ENCODE peak calls at places on chromosomes 2 and 18, in six cellular contexts. D is H54; G is stimulated activated CD4-positive, alpha-beta T cell treated with anti-CD3 and anti-CD28 coated beads, TNF-alpha, amount 100 ng/mL, for 4 hours; J is nephron progenitor cell; S is astrocyte; R is ascending aorta. X is an unnamed sample.

GRCh38 chr2:65186872-65187851 is 40.5 kb upstream of the ACTR2 start:
- DNase-seq in D (peak), G (peak), J (peak), S (peak), R (peak), X (peak)

GRCh38 chr2:16021611-16022363 is 81.4 kb downstream of the MYCN start:
- DNase-seq in D (no peak), G (no peak), J (no peak), S (no peak), R (no peak), X (no peak)

GRCh38 chr2:176105727-176106635 is 1.1 kb upstream of the HOXD11 start:
- DNase-seq in D (no peak), G (no peak), J (no peak), S (no peak), R (no peak), X (no peak)

GRCh38 chr18:77329651-77330050 is 80.0 kb downstream of the GALR1 start:
- DNase-seq in D (no peak), G (no peak), J (no peak), S (no peak), R (no peak), X (no peak)

GRCh38 chr18:62325806-62326645 is 916 bp downstream of the TNFRSF11A start:
- DNase-seq in D (no peak), G (no peak), J (peak), S (peak), R (no peak), X (peak)

GRCh38 chr2:200810252-200810650 is 1.5 kb upstream of the BZW1 start:
- DNase-seq in D (no peak), G (no peak), J (no peak), S (peak), R (no peak), X (peak)

GRCh38 chr2:113178891-113179290 is 5.1 kb downstream of the PSD4 start:
- DNase-seq in D (no peak), G (no peak), J (no peak), S (no peak), R (no peak), X (no peak)

GRCh38 chr2:56047136-56047535 is 123.6 kb upstream of the EFEMP1 start:
- DNase-seq in D (no peak), G (no peak), J (no peak), S (no peak), R (no peak), X (no peak)

GRCh38 chr2:218228366-218229092 is 11.5 kb downstream of the ARPC2 start:
- DNase-seq in D (no peak), G (no peak), J (no peak), S (no peak), R (no peak), X (peak)

GRCh38 chr2:13413989-13414388 is 697.3 kb downstream of the TRIB2 start:
- DNase-seq in D (no peak), G (no peak), J (no peak), S (no peak), R (no peak), X (no peak)

GRCh38 chr18:39406941-39407340 is 1841.3 kb upstream of the CELF4 start:
- DNase-seq in D (no peak), G (no peak), J (no peak), S (no peak), R (no peak), X (no peak)

GRCh38 chr2:144643537-144644336 is 123.8 kb upstream of the ZEB2 start:
- DNase-seq in D (no peak), G (no peak), J (no peak), S (no peak), R (no peak), X (no peak)

GRCh38 chr2:65922794-65923193 is 490.4 kb upstream of the SPRED2 start:
- DNase-seq in D (no peak), G (no peak), J (no peak), S (no peak), R (no peak), X (no peak)

GRCh38 chr2:188410504-188411235 is 119.0 kb downstream of the GULP1 start:
- DNase-seq in D (no peak), G (no peak), J (no peak), S (peak), R (no peak), X (peak)

GRCh38 chr2:155054712-155055111 is 356.2 kb downstream of the KCNJ3 start:
- DNase-seq in D (no peak), G (no peak), J (no peak), S (no peak), R (no peak), X (no peak)

GRCh38 chr18:54684786-54685185 is 93.7 kb downstream of the DYNAP start:
- DNase-seq in D (peak), G (no peak), J (peak), S (peak), R (no peak), X (no peak)

GRCh38 chr18:57437782-57438668 is 2.9 kb downstream of the ONECUT2 start:
- DNase-seq in D (no peak), G (no peak), J (peak), S (peak), R (no peak), X (peak)

GRCh38 chr2:200308421-200309295 is 2.2 kb downstream of the SPATS2L start:
- DNase-seq in D (no peak), G (no peak), J (no peak), S (peak), R (no peak), X (peak)

GRCh38 chr2:204933735-204934361 is 388.6 kb downstream of the PARD3B start:
- DNase-seq in D (no peak), G (no peak), J (no peak), S (no peak), R (no peak), X (no peak)

GRCh38 chr2:18721038-18721922 is 131.9 kb upstream of the NT5C1B start:
- DNase-seq in D (no peak), G (no peak), J (no peak), S (no peak), R (no peak), X (peak)

GRCh38 chr2:122368576-122369243 is 613.3 kb downstream of the TSN start:
- DNase-seq in D (no peak), G (no peak), J (no peak), S (no peak), R (no peak), X (no peak)

GRCh38 chr2:6986251-6986893 is 69.2 kb downstream of the RNF144A start:
- DNase-seq in D (no peak), G (no peak), J (no peak), S (no peak), R (no peak), X (no peak)

GRCh38 chr2:43611987-43612894 is 16.4 kb upstream of the THADA start:
- DNase-seq in D (no peak), G (peak), J (peak), S (peak), R (no peak), X (peak)

GRCh38 chr2:217113496-217113895 is 253.6 kb upstream of the TNP1 start:
- DNase-seq in D (no peak), G (no peak), J (no peak), S (no peak), R (no peak), X (no peak)

GRCh38 chr18:43931439-43931838 is 654.1 kb upstream of the SYT4 start:
- DNase-seq in D (no peak), G (no peak), J (no peak), S (no peak), R (no peak), X (no peak)

GRCh38 chr2:234249873-234250272 is 199.4 kb downstream of the SPP2 start:
- DNase-seq in D (peak), G (no peak), J (no peak), S (peak), R (no peak), X (peak)

GRCh38 chr2:201852878-201853415 is 46.6 kb downstream of the CDK15 start:
- DNase-seq in D (no peak), G (no peak), J (no peak), S (no peak), R (no peak), X (peak)

GRCh38 chr2:44844651-44845270 is 96.7 kb upstream of the SIX3 start:
- DNase-seq in D (peak), G (no peak), J (no peak), S (no peak), R (no peak), X (no peak)

GRCh38 chr2:12501469-12502147 is 215.1 kb upstream of the TRIB2 start:
- DNase-seq in D (no peak), G (peak), J (no peak), S (no peak), R (no peak), X (peak)

GRCh38 chr2:26363323-26363722 is 16.7 kb upstream of the ADGRF3 start:
- DNase-seq in D (no peak), G (no peak), J (no peak), S (peak), R (no peak), X (peak)

GRCh38 chr2:132439703-132440398 is 23.2 kb downstream of the GPR39 start:
- DNase-seq in D (no peak), G (no peak), J (no peak), S (peak), R (no peak), X (peak)

GRCh38 chr2:1641498-1641897 is 102.8 kb downstream of the PXDN start:
- DNase-seq in D (no peak), G (no peak), J (no peak), S (no peak), R (no peak), X (no peak)

GRCh38 chr2:67322361-67323001 is 74.7 kb upstream of the ETAA1 start:
- DNase-seq in D (peak), G (no peak), J (peak), S (peak), R (no peak), X (peak)

GRCh38 chr18:55124078-55124477 is 164.8 kb upstream of the CCDC68 start:
- DNase-seq in D (no peak), G (no peak), J (no peak), S (peak), R (no peak), X (peak)

GRCh38 chr2:66573866-66574265 is 138.9 kb downstream of the MEIS1 start:
- DNase-seq in D (no peak), G (no peak), J (no peak), S (no peak), R (no peak), X (peak)

GRCh38 chr2:160371251-160372009 is 122.2 kb downstream of the RBMS1 start:
- DNase-seq in D (no peak), G (no peak), J (no peak), S (no peak), R (no peak), X (no peak)

GRCh38 chr2:12317853-12318426 is 398.8 kb upstream of the TRIB2 start:
- DNase-seq in D (peak), G (no peak), J (no peak), S (peak), R (no peak), X (peak)

GRCh38 chr18:9704233-9705118 is 3.6 kb upstream of the RAB31 start:
- DNase-seq in D (no peak), G (no peak), J (no peak), S (no peak), R (no peak), X (peak)